ENCODE peak calls at places on chromosomes 6 and 20, in nine cellular contexts. One of them, this sample, is unnamed.

GRCh38 chr6:108247965-108248536 is 12.8 kb downstream of the SNX3 start:
- DNase-seq in GM23248: no peak
- DNase-seq in hepatocyte: no peak
- DNase-seq in neural progenitor cell: no peak
- DNase-seq in MM.1S: no peak
- DNase-seq in GM23338: no peak
- DNase-seq in OCI-LY7: no peak
- DNase-seq in HCT116: no peak
- DNase-seq in SK-N-SH: peak; percentile 64
- DNase-seq in this sample: no peak

GRCh38 chr6:23650676-23651075 is 475.3 kb upstream of the NRSN1 start:
- DNase-seq in GM23248: no peak
- DNase-seq in hepatocyte: no peak
- DNase-seq in neural progenitor cell: peak; percentile 55
- DNase-seq in MM.1S: no peak
- DNase-seq in GM23338: no peak
- DNase-seq in OCI-LY7: no peak
- DNase-seq in HCT116: no peak
- DNase-seq in SK-N-SH: no peak
- DNase-seq in this sample: peak; percentile 8

GRCh38 chr6:80610821-80611220 is 504.4 kb downstream of the BCKDHB start:
- DNase-seq in GM23248: peak; percentile 82
- DNase-seq in hepatocyte: no peak
- DNase-seq in neural progenitor cell: no peak
- DNase-seq in MM.1S: no peak
- DNase-seq in GM23338: no peak
- DNase-seq in OCI-LY7: no peak
- DNase-seq in HCT116: no peak
- DNase-seq in SK-N-SH: no peak
- DNase-seq in this sample: peak; percentile 54

GRCh38 chr6:26057899-26058298 is 29.3 kb upstream of the HFE start:
- DNase-seq in GM23248: no peak
- DNase-seq in hepatocyte: no peak
- DNase-seq in neural progenitor cell: no peak
- DNase-seq in MM.1S: no peak
- DNase-seq in GM23338: no peak
- DNase-seq in OCI-LY7: no peak
- DNase-seq in HCT116: no peak
- DNase-seq in SK-N-SH: no peak
- DNase-seq in this sample: no peak

GRCh38 chr20:49568491-49569151 is 684 bp upstream of the PTGIS start:
- DNase-seq in GM23248: peak; percentile 29
- DNase-seq in hepatocyte: peak; percentile 41
- DNase-seq in neural progenitor cell: peak; percentile 81
- DNase-seq in MM.1S: no peak
- DNase-seq in GM23338: peak; percentile 95
- DNase-seq in OCI-LY7: no peak
- DNase-seq in HCT116: no peak
- DNase-seq in SK-N-SH: no peak
- DNase-seq in this sample: no peak

GRCh38 chr6:158807515-158808441 is 11.4 kb downstream of the EZR start:
- DNase-seq in GM23248: no peak
- DNase-seq in hepatocyte: no peak
- DNase-seq in neural progenitor cell: no peak
- DNase-seq in MM.1S: no peak
- DNase-seq in GM23338: peak; percentile 44
- DNase-seq in OCI-LY7: no peak
- DNase-seq in HCT116: no peak
- DNase-seq in SK-N-SH: no peak
- DNase-seq in this sample: no peak

GRCh38 chr6:150145830-150146229 is 3.0 kb downstream of the PPP1R14C start:
- DNase-seq in GM23248: no peak
- DNase-seq in hepatocyte: no peak
- DNase-seq in neural progenitor cell: no peak
- DNase-seq in MM.1S: no peak
- DNase-seq in GM23338: no peak
- DNase-seq in OCI-LY7: no peak
- DNase-seq in HCT116: no peak
- DNase-seq in SK-N-SH: no peak
- DNase-seq in this sample: peak; percentile 68

GRCh38 chr6:68468244-68468884 is 166.7 kb upstream of the ADGRB3 start:
- DNase-seq in GM23248: no peak
- DNase-seq in hepatocyte: no peak
- DNase-seq in neural progenitor cell: no peak
- DNase-seq in MM.1S: no peak
- DNase-seq in GM23338: peak; percentile 56
- DNase-seq in OCI-LY7: peak; percentile 2
- DNase-seq in HCT116: no peak
- DNase-seq in SK-N-SH: no peak
- DNase-seq in this sample: peak; percentile 52

GRCh38 chr6:135109761-135110160 is 55.1 kb upstream of the HBS1L start:
- DNase-seq in GM23248: no peak
- DNase-seq in hepatocyte: no peak
- DNase-seq in neural progenitor cell: no peak
- DNase-seq in MM.1S: no peak
- DNase-seq in GM23338: no peak
- DNase-seq in OCI-LY7: no peak
- DNase-seq in HCT116: no peak
- DNase-seq in SK-N-SH: no peak
- DNase-seq in this sample: no peak

GRCh38 chr20:62252342-62252966 is 14.1 kb downstream of the OSBPL2 start:
- DNase-seq in GM23248: no peak
- DNase-seq in hepatocyte: no peak
- DNase-seq in neural progenitor cell: no peak
- DNase-seq in MM.1S: no peak
- DNase-seq in GM23338: no peak
- DNase-seq in OCI-LY7: no peak
- DNase-seq in HCT116: no peak
- DNase-seq in SK-N-SH: no peak
- DNase-seq in this sample: peak; percentile 64

DNA sequence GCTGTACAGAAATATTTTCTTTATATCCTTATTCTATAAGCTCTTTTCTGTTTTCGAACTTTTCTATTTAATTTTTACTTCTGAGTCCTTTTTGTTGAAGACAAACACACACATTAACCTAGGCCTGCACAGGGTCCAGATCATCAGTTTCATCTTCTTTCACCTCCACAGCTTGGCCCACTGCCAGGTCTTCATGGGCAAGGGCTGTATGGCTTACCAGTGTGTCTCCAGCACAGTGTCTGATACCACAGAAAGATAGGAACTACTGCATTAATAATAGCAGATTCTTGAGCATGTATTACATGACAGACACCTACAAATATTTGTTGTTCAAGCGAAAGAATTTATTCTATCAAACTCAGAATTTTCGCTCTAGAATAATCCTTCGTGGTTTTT is 24.4 kb downstream of the QKI start:
- DNase-seq in GM23248: peak; percentile 28
- DNase-seq in hepatocyte: peak; percentile 16
- DNase-seq in neural progenitor cell: no peak
- DNase-seq in MM.1S: peak; percentile 75
- DNase-seq in GM23338: no peak
- DNase-seq in OCI-LY7: no peak
- DNase-seq in HCT116: no peak
- DNase-seq in SK-N-SH: peak; percentile 48
- DNase-seq in this sample: no peak
- TF ChIP-seq EZH2phosphoT487 in GM23248: no peak
- TF ChIP-seq EZH2phosphoT487 in hepatocyte: no peak
- TF ChIP-seq EZH2phosphoT487 in neural progenitor cell: no peak
- TF ChIP-seq EZH2phosphoT487 in MM.1S: no peak
- TF ChIP-seq EZH2phosphoT487 in GM23338: no peak
- TF ChIP-seq EZH2phosphoT487 in OCI-LY7: no peak
- TF ChIP-seq EZH2phosphoT487 in HCT116: no peak
- TF ChIP-seq EZH2phosphoT487 in SK-N-SH: no peak
- TF ChIP-seq EZH2phosphoT487 in this sample: no peak

DNA sequence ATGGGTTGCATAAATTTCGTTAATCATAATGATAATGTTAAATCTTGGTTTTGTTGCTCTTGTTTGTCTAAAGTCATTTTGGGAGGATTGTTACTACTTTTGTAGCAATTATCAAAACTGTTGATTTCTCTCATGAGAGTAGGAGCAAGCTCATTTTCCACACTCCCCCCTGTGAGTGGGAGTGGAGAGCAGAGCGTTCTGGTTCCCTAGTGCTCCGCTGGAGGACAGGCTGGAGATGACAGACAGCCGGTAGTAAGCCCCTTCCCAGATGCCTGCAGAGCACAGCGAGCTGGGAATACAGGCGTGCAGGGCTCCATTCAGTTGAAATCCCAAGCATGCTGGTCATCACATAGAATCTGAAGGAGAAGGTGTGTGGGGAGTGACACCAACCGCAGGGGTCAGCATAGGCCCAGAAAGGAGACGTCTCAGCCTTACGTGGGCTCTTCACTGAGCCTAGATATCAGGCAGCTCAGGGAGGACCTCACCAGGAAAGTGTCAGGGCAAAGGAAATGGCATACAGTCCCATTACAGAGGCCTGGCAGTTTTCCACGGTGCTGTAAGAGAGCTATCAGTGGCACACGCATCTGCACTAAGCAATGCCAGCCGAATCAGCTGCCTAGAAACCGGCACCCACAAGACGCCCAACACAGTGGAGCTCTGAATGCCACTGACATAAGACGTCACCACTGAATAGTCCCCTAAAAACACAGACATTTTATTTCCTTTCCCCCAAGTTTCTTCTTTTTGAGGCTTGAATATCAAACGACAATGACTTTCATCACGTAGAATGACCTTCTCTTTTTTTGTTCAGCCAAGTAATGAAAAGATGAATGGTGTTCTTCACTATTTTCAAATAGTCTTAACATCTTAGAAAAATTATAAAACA is 89.2 kb upstream of the FOXQ1 start:
- DNase-seq in GM23248: no peak
- DNase-seq in hepatocyte: no peak
- DNase-seq in neural progenitor cell: no peak
- DNase-seq in MM.1S: no peak
- DNase-seq in GM23338: no peak
- DNase-seq in OCI-LY7: no peak
- DNase-seq in HCT116: no peak
- DNase-seq in SK-N-SH: no peak
- DNase-seq in this sample: no peak
- TF ChIP-seq EZH2phosphoT487 in GM23248: no peak
- TF ChIP-seq EZH2phosphoT487 in hepatocyte: no peak
- TF ChIP-seq EZH2phosphoT487 in neural progenitor cell: no peak
- TF ChIP-seq EZH2phosphoT487 in MM.1S: no peak
- TF ChIP-seq EZH2phosphoT487 in GM23338: no peak
- TF ChIP-seq EZH2phosphoT487 in OCI-LY7: no peak
- TF ChIP-seq EZH2phosphoT487 in HCT116: no peak
- TF ChIP-seq EZH2phosphoT487 in SK-N-SH: no peak
- TF ChIP-seq EZH2phosphoT487 in this sample: no peak

GRCh38 chr6:146917979-146918378 is 286.2 kb upstream of the STXBP5 start:
- DNase-seq in GM23248: no peak
- DNase-seq in hepatocyte: no peak
- DNase-seq in neural progenitor cell: no peak
- DNase-seq in MM.1S: no peak
- DNase-seq in GM23338: no peak
- DNase-seq in OCI-LY7: no peak
- DNase-seq in HCT116: no peak
- DNase-seq in SK-N-SH: no peak
- DNase-seq in this sample: no peak

GRCh38 chr6:146919017-146919416 is 285.2 kb upstream of the STXBP5 start:
- DNase-seq in GM23248: no peak
- DNase-seq in hepatocyte: no peak
- DNase-seq in neural progenitor cell: no peak
- DNase-seq in MM.1S: no peak
- DNase-seq in GM23338: no peak
- DNase-seq in OCI-LY7: no peak
- DNase-seq in HCT116: no peak
- DNase-seq in SK-N-SH: no peak
- DNase-seq in this sample: no peak

GRCh38 chr6:146928503-146928902 is 275.7 kb upstream of the STXBP5 start:
- DNase-seq in GM23248: no peak
- DNase-seq in hepatocyte: no peak
- DNase-seq in neural progenitor cell: no peak
- DNase-seq in MM.1S: no peak
- DNase-seq in GM23338: no peak
- DNase-seq in OCI-LY7: no peak
- DNase-seq in HCT116: no peak
- DNase-seq in SK-N-SH: no peak
- DNase-seq in this sample: no peak

GRCh38 chr6:146925846-146926245 is 278.4 kb upstream of the STXBP5 start:
- DNase-seq in GM23248: no peak
- DNase-seq in hepatocyte: no peak
- DNase-seq in neural progenitor cell: no peak
- DNase-seq in MM.1S: no peak
- DNase-seq in GM23338: no peak
- DNase-seq in OCI-LY7: no peak
- DNase-seq in HCT116: no peak
- DNase-seq in SK-N-SH: no peak
- DNase-seq in this sample: no peak

DNA sequence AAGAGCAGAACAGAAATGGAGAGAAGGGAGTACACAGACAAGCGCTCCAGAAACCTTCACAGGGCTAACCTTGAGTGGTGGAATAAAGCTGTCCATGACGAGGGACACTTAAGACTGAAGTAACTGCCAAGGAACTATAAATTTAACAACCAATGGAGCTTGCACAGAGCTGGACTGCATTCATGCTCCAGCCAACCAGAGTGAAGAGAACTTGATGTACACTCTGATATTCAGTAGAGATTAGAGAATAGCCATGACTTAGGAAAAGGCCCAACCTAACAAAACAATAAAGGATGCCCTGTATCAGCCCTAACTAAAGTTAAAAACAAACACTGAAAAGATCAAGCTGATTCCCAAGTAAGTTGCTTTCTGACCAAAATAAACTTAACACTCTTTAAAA is 280.8 kb upstream of the STXBP5 start:
- DNase-seq in GM23248: no peak
- DNase-seq in hepatocyte: no peak
- DNase-seq in neural progenitor cell: no peak
- DNase-seq in MM.1S: no peak
- DNase-seq in GM23338: no peak
- DNase-seq in OCI-LY7: no peak
- DNase-seq in HCT116: no peak
- DNase-seq in SK-N-SH: no peak
- DNase-seq in this sample: no peak
- TF ChIP-seq EZH2phosphoT487 in GM23248: no peak
- TF ChIP-seq EZH2phosphoT487 in hepatocyte: no peak
- TF ChIP-seq EZH2phosphoT487 in neural progenitor cell: no peak
- TF ChIP-seq EZH2phosphoT487 in MM.1S: no peak
- TF ChIP-seq EZH2phosphoT487 in GM23338: no peak
- TF ChIP-seq EZH2phosphoT487 in OCI-LY7: no peak
- TF ChIP-seq EZH2phosphoT487 in HCT116: no peak
- TF ChIP-seq EZH2phosphoT487 in SK-N-SH: no peak
- TF ChIP-seq EZH2phosphoT487 in this sample: no peak

DNA sequence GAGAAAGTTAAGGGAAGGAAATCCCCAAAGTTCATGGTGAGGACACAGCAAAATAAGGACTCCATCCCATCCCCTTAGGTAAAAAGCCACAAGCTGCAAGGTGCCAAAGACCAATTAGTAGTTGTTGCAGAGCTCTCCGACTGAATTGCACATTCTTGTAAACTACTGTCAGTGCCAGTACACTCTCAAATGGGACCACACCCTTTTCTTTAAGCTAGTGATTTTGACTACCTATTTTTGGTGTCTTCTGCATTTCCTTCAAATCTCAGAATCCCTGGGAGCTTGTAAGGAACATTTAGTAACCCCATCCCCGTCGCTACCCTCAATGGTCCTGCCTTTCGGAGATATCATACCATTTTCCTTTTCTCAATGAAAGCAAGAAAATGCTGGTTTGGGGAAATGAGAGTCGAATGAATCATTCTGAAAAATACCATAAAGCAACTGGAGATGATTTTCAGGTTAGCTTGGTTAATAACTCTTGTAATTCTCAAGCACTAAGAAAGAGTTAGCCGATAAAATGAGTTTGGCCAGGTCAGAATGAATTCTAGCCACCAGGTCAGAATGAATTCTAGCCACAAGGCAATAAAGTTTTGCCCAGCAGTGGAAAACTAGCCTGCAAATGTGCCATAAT is 5.2 kb upstream of the HMGN3 start:
- DNase-seq in GM23248: peak; percentile 15
- DNase-seq in hepatocyte: no peak
- DNase-seq in neural progenitor cell: no peak
- DNase-seq in MM.1S: no peak
- DNase-seq in GM23338: no peak
- DNase-seq in OCI-LY7: no peak
- DNase-seq in HCT116: no peak
- DNase-seq in SK-N-SH: no peak
- DNase-seq in this sample: no peak
- TF ChIP-seq EZH2phosphoT487 in GM23248: no peak
- TF ChIP-seq EZH2phosphoT487 in hepatocyte: no peak
- TF ChIP-seq EZH2phosphoT487 in neural progenitor cell: no peak
- TF ChIP-seq EZH2phosphoT487 in MM.1S: no peak
- TF ChIP-seq EZH2phosphoT487 in GM23338: no peak
- TF ChIP-seq EZH2phosphoT487 in OCI-LY7: no peak
- TF ChIP-seq EZH2phosphoT487 in HCT116: no peak
- TF ChIP-seq EZH2phosphoT487 in SK-N-SH: no peak
- TF ChIP-seq EZH2phosphoT487 in this sample: no peak

This sample was measured in PC-3.